ENCODE peak calls at places on chromosomes 6 and 20, in eight cellular contexts. C, Y, N, G, F, L, E and D are unnamed samples.

GRCh38 chr6:155638200-155638599 is 182.6 kb upstream of the NOX3 start:
- DNase-seq in C (no peak), Y (no peak), N (no peak), E (no peak), G (no peak), F (no peak), L (no peak), D (no peak)

GRCh38 chr20:34300809-34301586 is 2.2 kb downstream of the AHCY start:
- DNase-seq in F (no peak), L (no peak), E (no peak), G (no peak), C (no peak), Y (no peak), N (no peak), D (no peak)

GRCh38 chr6:111745186-111745585 is 128.1 kb downstream of the FYN start:
- DNase-seq in L (no peak), G (no peak), E (no peak), F (peak; percentile 44), Y (no peak), C (no peak), N (no peak), D (no peak)

GRCh38 chr6:135722182-135722581 is 129.3 kb upstream of the PDE7B start:
- DNase-seq in E (no peak), N (no peak), F (peak; percentile 45), G (no peak), Y (no peak), L (no peak), C (no peak), D (no peak)

GRCh38 chr6:104682722-104683643 is 176.7 kb downstream of the HACE1 start:
- DNase-seq in F (peak; percentile 59), C (no peak), G (no peak), L (peak; percentile 40), E (no peak), N (peak; percentile 53), Y (peak; percentile 55), D (peak; percentile 87)

GRCh38 chr20:36101201-36101600 is 53.3 kb upstream of the EPB41L1 start:
- DNase-seq in E (no peak), L (peak; percentile 79), F (no peak), G (no peak), Y (no peak), N (no peak), C (no peak), D (no peak)

GRCh38 chr6:168167431-168168315 is 88.7 kb upstream of the FRMD1 start:
- DNase-seq in L (no peak), E (no peak), Y (no peak), G (no peak), C (no peak), N (no peak), F (no peak), D (no peak)

GRCh38 chr6:56430629-56431600 is 183.5 kb upstream of the COL21A1 start:
- DNase-seq in F (no peak), L (no peak), N (no peak), Y (no peak), G (no peak), E (no peak), C (no peak), D (peak; percentile 16)

GRCh38 chr6:8983202-8983688 is 547.9 kb upstream of the SLC35B3 start:
- DNase-seq in G (peak; percentile 33), N (peak; percentile 61), F (peak; percentile 53), C (peak; percentile 37), E (no peak), L (peak; percentile 66), Y (peak; percentile 67), D (peak; percentile 83)

GRCh38 chr6:144566868-144567615 is 281.9 kb downstream of the UTRN start:
- DNase-seq in F (no peak), C (no peak), N (no peak), Y (no peak), L (no peak), E (no peak), G (no peak), D (no peak)

GRCh38 chr6:166112580-166112979 is 55.1 kb downstream of the TBXT start:
- DNase-seq in F (peak; percentile 53), C (no peak), L (no peak), G (no peak), E (no peak), Y (no peak), N (no peak), D (no peak)

GRCh38 chr20:57705103-57705899 is 4.5 kb downstream of the PMEPA1 start:
- DNase-seq in Y (no peak), E (no peak), N (no peak), L (no peak), F (no peak), G (no peak), C (no peak), D (no peak)

GRCh38 chr6:100664274-100665040 is 199.7 kb upstream of the SIM1 start:
- DNase-seq in Y (no peak), E (no peak), G (no peak), N (no peak), C (no peak), F (peak; percentile 57), L (no peak), D (no peak)

GRCh38 chr6:107495196-107495643 is 5.3 kb downstream of the SOBP start:
- DNase-seq in F (peak; percentile 78), E (no peak), G (peak; percentile 24), Y (no peak), C (peak; percentile 34), N (no peak), L (no peak), D (peak; percentile 43)

GRCh38 chr6:56528412-56528841 is 114.3 kb downstream of the DST start:
- DNase-seq in F (peak; percentile 100), G (no peak), C (no peak), E (no peak), N (no peak), Y (no peak), L (no peak), D (no peak)

GRCh38 chr6:158418501-158418900 is 106.2 kb downstream of the TULP4 start:
- DNase-seq in L (no peak), G (no peak), Y (no peak), E (no peak), C (no peak), N (no peak), F (peak; percentile 8), D (no peak)

GRCh38 chr20:5729348-5729747 is 20.9 kb upstream of the SHLD1 start:
- DNase-seq in C (no peak), L (no peak), N (no peak), F (peak; percentile 81), Y (no peak), E (no peak), G (no peak), D (no peak)

GRCh38 chr6:41562633-41562975 is 16.4 kb downstream of the FOXP4 start:
- DNase-seq in N (no peak), E (no peak), L (no peak), C (no peak), G (no peak), F (no peak), Y (no peak), D (no peak)

GRCh38 chr6:165832471-165832836 is 169.4 kb upstream of the PDE10A start:
- DNase-seq in G (no peak), L (no peak), Y (no peak), N (no peak), F (no peak), E (no peak), C (no peak), D (no peak)

GRCh38 chr6:134122775-134123174 is 70.4 kb upstream of the SLC2A12 start:
- DNase-seq in N (no peak), F (no peak), E (no peak), L (no peak), G (no peak), C (no peak), Y (no peak), D (no peak)

GRCh38 chr6:25100288-25100687 is 164.5 kb upstream of the RIPOR2 start:
- DNase-seq in Y (no peak), G (no peak), F (peak; percentile 60), C (no peak), L (no peak), N (no peak), E (no peak), D (no peak)

GRCh38 chr6:25089442-25089841 is 153.7 kb upstream of the RIPOR2 start:
- DNase-seq in G (no peak), F (peak; percentile 11), L (no peak), Y (no peak), N (no peak), C (no peak), E (no peak), D (no peak)

GRCh38 chr6:25094726-25095125 is 159.0 kb upstream of the RIPOR2 start:
- DNase-seq in E (no peak), G (no peak), N (no peak), F (no peak), C (no peak), Y (no peak), L (no peak), D (no peak)
- H3K36me3 ChIP-seq in E (peaks cover 29% of the 10 kb centered on the region), G (no peaks in the 10 kb centered on the region), N (no peaks in the 10 kb centered on the region), F (no peaks in the 10 kb centered on the region), C (no peaks in the 10 kb centered on the region), Y (no peaks in the 10 kb centered on the region), L (peaks cover 2% of the 10 kb centered on the region), D (no peaks in the 10 kb centered on the region)

GRCh38 chr6:138482816-138483215 is 16.5 kb downstream of the NHSL1 start:
- DNase-seq in L (no peak), N (no peak), F (no peak), E (no peak), C (no peak), G (no peak), Y (no peak), D (no peak)
- H3K4me1 ChIP-seq in L (peaks cover 4% of the 10 kb centered on the region), N (no peaks in the 10 kb centered on the region), F (peaks cover 3% of the 10 kb centered on the region), E (no peaks in the 10 kb centered on the region), C (no peaks in the 10 kb centered on the region), G (peaks cover 3% of the 10 kb centered on the region), Y (no peaks in the 10 kb centered on the region), D (no peaks in the 10 kb centered on the region)

DNA sequence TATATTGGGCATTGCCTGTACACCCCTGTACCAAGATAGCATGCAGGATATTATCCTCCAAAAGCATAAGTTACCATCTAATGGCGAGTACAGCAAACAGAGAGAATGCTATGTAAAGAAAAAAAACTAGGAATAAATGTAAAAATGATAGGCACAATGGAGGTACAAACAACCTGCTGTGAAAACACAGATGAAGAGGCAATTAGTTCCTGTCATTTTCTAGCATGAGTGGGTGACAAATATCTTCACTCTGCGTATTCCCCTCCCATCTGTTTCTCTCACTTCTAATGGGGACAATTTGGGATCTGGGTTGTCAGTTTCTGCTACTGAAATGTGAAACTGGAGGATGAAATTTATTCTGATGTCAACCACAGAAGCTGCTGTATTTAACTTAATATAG is 11.7 kb upstream of the PTPRK start:
- DNase-seq in G (no peak), C (no peak), L (no peak), F (no peak), N (no peak), E (no peak), Y (no peak), D (no peak)
- TF ChIP-seq POLR2A in G (no peak), C (no peak), L (no peak), F (no peak), N (no peak), E (no peak), Y (no peak), D (no peak)

DNA sequence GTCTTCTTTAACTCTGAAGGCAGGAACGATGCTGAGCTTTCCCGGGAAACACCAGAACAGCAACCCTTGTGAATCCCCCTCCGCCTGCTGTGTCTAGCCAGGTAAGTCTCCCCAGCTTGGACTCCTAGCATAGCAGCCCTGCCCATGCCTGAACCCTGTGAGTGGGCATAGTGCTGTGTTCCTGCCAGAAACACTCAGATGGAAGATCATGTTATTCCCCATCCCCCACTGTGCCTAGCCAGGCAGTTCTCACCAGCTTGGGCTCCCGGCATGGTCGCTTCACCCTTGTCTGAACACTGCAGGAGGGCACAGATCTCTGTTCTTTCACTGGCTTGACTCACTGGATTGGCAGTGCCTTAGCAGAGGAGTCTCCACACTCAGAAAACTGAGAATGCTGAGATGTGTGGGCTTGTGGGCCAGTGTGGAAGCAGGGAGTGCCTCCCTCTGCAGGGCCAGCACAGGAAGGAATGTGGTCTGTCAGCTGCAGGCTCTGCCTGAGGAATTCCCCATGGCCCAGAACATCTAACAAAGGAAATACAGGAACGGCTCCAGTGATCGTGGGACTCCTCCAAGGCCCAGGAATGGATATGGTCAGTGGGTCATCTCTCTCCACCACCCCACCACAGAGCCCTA is 440.1 kb upstream of the ADGRB3 start:
- DNase-seq in L (no peak), C (no peak), Y (no peak), E (no peak), F (no peak), N (no peak), G (no peak), D (no peak)
- H3K36me3 ChIP-seq in L (no peaks in the 10 kb centered on the region), C (no peaks in the 10 kb centered on the region), Y (no peaks in the 10 kb centered on the region), E (no peaks in the 10 kb centered on the region), F (no peaks in the 10 kb centered on the region), N (no peaks in the 10 kb centered on the region), G (no peaks in the 10 kb centered on the region), D (no peaks in the 10 kb centered on the region)